ENCODE peak calls at places on chromosomes 16 and 17, in six cellular contexts. S, G, D, Q, Y and K are unnamed samples.

GRCh38 chr17:63431939-63432804 is 13.9 kb downstream of the CYB561 start:
- DNase-seq in S (peak), G (peak), D (no peak), Q (peak), Y (peak), K (peak)

GRCh38 chr16:85353839-85354622 is 241.8 kb upstream of the CIBAR2 start:
- DNase-seq in S (no peak), G (peak), D (no peak), Q (no peak), Y (no peak), K (no peak)

GRCh38 chr16:67155305-67156145 is 4.2 kb downstream of the TRADD start:
- DNase-seq in S (no peak), G (peak), D (peak), Q (peak), Y (peak), K (peak)

GRCh38 chr16:81581107-81581506 is 136.5 kb downstream of the CMIP start:
- DNase-seq in S (no peak), G (no peak), D (no peak), Q (no peak), Y (peak), K (no peak)

GRCh38 chr17:80285237-80285920 is 24.7 kb downstream of the RNF213 start:
- DNase-seq in S (no peak), G (no peak), D (no peak), Q (no peak), Y (no peak), K (no peak)

GRCh38 chr17:82740906-82741759 is 5.7 kb downstream of the FN3K start:
- DNase-seq in S (no peak), G (no peak), D (no peak), Q (peak), Y (peak), K (peak)

GRCh38 chr16:84689126-84689525 is 10.7 kb upstream of the USP10 start:
- DNase-seq in S (peak), G (no peak), D (peak), Q (peak), Y (peak), K (peak)

GRCh38 chr16:71781741-71782140 is 26.9 kb downstream of the AP1G1 start:
- DNase-seq in S (no peak), G (no peak), D (peak), Q (peak), Y (peak), K (peak)

GRCh38 chr16:4064950-4065352 is 51.3 kb downstream of the ADCY9 start:
- DNase-seq in S (no peak), G (no peak), D (no peak), Q (no peak), Y (no peak), K (no peak)

GRCh38 chr17:36600936-36601302 is 464 bp upstream of the MRM1 start:
- DNase-seq in S (no peak), G (no peak), D (no peak), Q (no peak), Y (no peak), K (no peak)

GRCh38 chr16:28845173-28846079 is 722 bp downstream of the TUFM start:
- DNase-seq in S (no peak), G (no peak), D (peak), Q (peak), Y (peak), K (no peak)

GRCh38 chr16:47849736-47850135 is 306.1 kb downstream of the ABCC12 start:
- DNase-seq in S (no peak), G (no peak), D (no peak), Q (no peak), Y (no peak), K (no peak)

GRCh38 chr17:27481327-27481726 is 25.1 kb downstream of the KSR1 start:
- DNase-seq in S (no peak), G (peak), D (no peak), Q (no peak), Y (no peak), K (no peak)

GRCh38 chr17:58302919-58303551 is 22.3 kb upstream of the MPO start:
- DNase-seq in S (no peak), G (peak), D (no peak), Q (no peak), Y (no peak), K (no peak)

GRCh38 chr17:4733073-4733531 is 1.9 kb downstream of the MED11 start:
- DNase-seq in S (no peak), G (no peak), D (no peak), Q (no peak), Y (no peak), K (no peak)

DNA sequence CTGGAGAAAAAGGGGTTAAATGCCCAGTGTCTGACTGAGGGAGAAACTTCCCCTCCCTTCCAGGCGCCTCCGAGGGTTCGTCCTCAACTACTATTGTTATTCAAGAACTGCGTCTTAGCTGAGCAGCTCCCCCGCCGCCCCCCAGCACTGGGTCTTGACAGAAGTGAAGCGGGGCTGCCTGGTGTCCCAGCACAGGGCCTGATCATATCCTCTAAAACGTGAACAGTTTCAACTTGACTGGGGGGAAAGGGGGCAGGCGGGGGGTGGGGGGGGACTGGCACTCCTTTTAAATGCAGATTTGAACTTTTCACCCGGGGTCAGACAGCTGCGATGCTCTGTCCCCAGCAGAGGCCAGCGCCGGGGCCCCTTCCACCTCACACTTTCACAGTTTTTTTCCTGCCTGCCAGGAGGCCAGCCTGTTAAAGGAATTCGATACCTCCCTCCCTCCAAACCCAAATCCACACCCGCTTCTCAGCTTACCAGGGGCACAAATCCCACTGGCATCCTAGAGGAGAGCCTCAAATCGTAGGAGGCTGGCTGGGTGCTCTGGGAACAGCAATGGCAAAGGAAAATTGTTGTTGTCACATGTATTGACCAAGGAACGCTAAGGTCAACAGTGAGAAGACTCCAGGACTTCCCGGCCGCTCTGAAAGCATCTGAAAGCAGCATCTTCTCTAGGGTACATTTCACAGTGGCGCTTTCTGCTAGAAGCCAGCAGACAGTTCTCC is 14.5 kb downstream of the ZFHX3 start:
- DNase-seq in S (no peak), G (no peak), D (no peak), Q (no peak), Y (no peak), K (no peak)
- TF ChIP-seq CTCF in S (no peak), G (no peak), D (no peak), Q (no peak), Y (no peak), K (no peak)

GRCh38 chr17:73168667-73169066 is 3.9 kb downstream of the SSTR2 start:
- DNase-seq in S (no peak), G (no peak), D (no peak), Q (no peak), Y (no peak), K (no peak)

GRCh38 chr17:73165616-73166404 is 1.0 kb downstream of the SSTR2 start:
- DNase-seq in S (no peak), G (no peak), D (no peak), Q (peak), Y (no peak), K (peak)

GRCh38 chr17:73170324-73170723 is 5.5 kb downstream of the SSTR2 start:
- DNase-seq in S (no peak), G (no peak), D (no peak), Q (no peak), Y (no peak), K (no peak)

GRCh38 chr17:73163043-73163442 is 1.8 kb upstream of the SSTR2 start:
- DNase-seq in S (no peak), G (no peak), D (no peak), Q (no peak), Y (no peak), K (no peak)

DNA sequence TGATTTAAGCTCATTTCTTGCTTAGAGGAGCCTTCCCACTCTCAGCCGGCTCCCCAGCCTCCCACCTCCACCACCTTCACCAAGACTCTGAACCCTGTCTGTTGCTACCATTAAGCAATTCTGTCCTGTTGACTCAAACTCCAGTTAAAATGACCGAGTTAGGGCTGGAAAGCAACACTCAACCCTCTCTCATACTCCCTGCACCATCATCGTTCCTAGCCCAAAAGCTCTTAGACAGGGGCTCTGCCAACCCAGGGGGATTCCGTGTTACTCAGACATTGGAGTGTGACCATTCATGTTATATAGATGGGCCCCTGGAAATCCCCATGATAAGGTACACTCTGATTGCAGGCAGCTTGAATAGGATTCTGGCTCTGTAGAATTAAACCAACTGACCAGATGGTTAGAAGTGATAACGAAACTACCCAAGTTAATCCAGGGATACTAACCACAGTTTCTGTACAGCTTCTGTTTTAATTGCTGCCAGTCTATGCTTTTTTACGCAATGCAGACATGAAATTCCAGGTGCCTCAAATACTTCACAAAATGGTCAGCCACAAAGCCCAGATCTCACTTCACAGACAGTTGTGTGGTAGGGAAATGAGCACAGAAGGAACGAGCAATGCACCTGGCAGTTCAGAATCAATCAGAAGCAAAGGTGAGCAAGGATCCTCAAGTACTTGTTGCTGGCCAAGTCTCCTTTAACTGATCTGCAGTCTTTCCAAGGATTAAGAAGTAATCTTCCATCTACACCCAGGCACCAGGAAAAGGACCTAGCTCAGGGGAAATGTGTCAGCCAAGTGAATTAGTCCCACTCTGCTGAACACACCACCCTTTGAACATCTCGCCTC is 2.1 kb downstream of the SSTR2 start:
- DNase-seq in S (no peak), G (no peak), D (no peak), Q (peak), Y (no peak), K (peak)
- H3K4me3 ChIP-seq in S (peak), G (peak), D (no peak), Q (peak), Y (no peak), K (peak)

GRCh38 chr16:2284001-2284770 is 16.3 kb upstream of the RNPS1 start:
- DNase-seq in S (no peak), G (peak), D (no peak), Q (no peak), Y (no peak), K (no peak)
- TF ChIP-seq CTCF in S (no peak), G (no peak), D (no peak), Q (no peak), Y (no peak), K (no peak)

GRCh38 chr16:87343753-87344050 is 26.5 kb upstream of the C16orf95 start:
- DNase-seq in S (no peak), G (no peak), D (no peak), Q (no peak), Y (no peak), K (no peak)
- H3K4me3 ChIP-seq in S (no peak), G (no peak), D (no peak), Q (no peak), Y (no peak), K (no peak)

DNA sequence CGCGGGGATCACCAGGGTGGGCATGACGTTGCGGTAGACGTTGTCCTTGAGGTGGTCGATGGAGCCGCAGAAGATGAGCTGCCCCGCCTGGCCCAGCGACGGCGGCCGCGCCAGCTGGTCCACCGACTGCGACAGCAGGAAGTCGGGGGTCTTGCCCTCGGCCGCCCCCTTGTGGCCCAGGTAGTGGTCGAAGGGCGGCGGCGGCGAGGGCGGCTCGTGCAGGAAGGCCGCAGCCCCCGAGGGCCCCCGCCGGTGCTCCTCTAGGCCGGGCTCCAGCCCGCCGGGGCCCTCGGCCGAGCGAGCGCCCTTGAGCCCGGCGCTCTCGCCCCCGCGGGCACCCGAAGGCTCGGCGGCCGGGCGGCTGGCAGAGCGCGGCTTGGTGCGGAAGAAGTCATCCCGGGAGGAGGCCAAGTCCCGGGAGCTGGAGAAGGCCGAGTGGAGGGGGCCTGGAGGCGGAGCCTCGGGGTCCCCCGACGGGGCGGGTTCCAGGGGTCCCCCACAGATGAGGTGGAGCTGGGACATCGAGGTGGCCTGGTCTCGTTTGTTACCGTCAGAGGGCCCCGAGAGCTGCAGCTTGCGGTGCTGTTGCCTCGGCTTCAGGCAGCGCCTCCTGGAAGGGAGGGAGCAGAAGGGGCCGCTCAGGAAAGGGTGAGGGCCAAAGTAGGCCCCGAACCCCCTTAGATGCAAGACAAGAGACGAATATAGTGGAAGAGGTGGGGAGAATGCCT is 8.9 kb downstream of the FAM171A2 start:
- DNase-seq in S (no peak), G (peak), D (no peak), Q (peak), Y (no peak), K (no peak)
- TF ChIP-seq CTCF in S (no peak), G (peak), D (peak), Q (no peak), Y (peak), K (peak)

DNA sequence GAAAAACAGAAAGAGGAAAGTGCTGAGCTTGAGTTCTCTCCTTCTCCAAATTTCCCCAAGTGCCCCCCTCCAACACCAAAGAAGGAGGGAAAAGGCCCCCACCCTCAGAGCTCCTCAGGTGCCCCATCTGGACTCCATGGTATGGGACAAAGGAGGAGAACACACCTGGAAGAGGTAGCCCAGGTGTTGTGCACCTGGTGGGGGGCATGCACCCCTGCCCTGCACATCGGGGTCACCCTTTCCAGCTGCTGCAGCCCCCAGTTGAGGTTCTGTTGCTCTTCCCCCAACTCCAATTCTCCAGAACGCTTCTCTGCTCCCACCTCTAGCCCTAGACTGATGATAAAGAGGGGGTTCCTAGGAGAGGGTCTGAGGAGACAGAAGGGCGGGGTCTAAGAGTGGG is 3.0 kb upstream of the COL1A1 start:
- DNase-seq in S (no peak), G (no peak), D (no peak), Q (no peak), Y (no peak), K (no peak)
- H3K4me3 ChIP-seq in S (peak), G (no peak), D (no peak), Q (peak), Y (no peak), K (peak)

GRCh38 chr17:28854457-28855382 is at the start of gene ERAL1:
- DNase-seq in S (peak), G (peak), D (peak), Q (peak), Y (peak), K (peak)

GRCh38 chr17:28843810-28844137 is 1.2 kb upstream of the FAM222B start:
- DNase-seq in S (no peak), G (no peak), D (no peak), Q (no peak), Y (no peak), K (no peak)

GRCh38 chr17:28846231-28846630 is 3.6 kb upstream of the FAM222B start:
- DNase-seq in S (no peak), G (no peak), D (no peak), Q (no peak), Y (no peak), K (no peak)

GRCh38 chr17:28853295-28853694 is 1.5 kb upstream of the ERAL1 start:
- DNase-seq in S (no peak), G (no peak), D (no peak), Q (no peak), Y (no peak), K (no peak)

GRCh38 chr17:28849281-28849680 is 5.5 kb upstream of the ERAL1 start:
- DNase-seq in S (no peak), G (no peak), D (no peak), Q (peak), Y (no peak), K (peak)
- TF ChIP-seq CTCF in S (peak), G (no peak), D (no peak), Q (no peak), Y (no peak), K (peak)

GRCh38 chr17:19773534-19773933 is 25.4 kb upstream of the ALDH3A1 start:
- DNase-seq in S (no peak), G (no peak), D (no peak), Q (no peak), Y (no peak), K (no peak)

GRCh38 chr17:19769946-19770652 is 22.0 kb upstream of the ALDH3A1 start:
- DNase-seq in S (peak), G (no peak), D (no peak), Q (peak), Y (peak), K (peak)

GRCh38 chr17:19768046-19768782 is 20.1 kb upstream of the ALDH3A1 start:
- DNase-seq in S (no peak), G (no peak), D (no peak), Q (no peak), Y (no peak), K (no peak)

GRCh38 chr17:19770985-19771710 is 23.1 kb upstream of the ALDH3A1 start:
- DNase-seq in S (no peak), G (no peak), D (no peak), Q (no peak), Y (no peak), K (no peak)

GRCh38 chr17:19771971-19772630 is 24.0 kb upstream of the ALDH3A1 start:
- DNase-seq in S (no peak), G (no peak), D (no peak), Q (no peak), Y (no peak), K (no peak)
- H3K4me3 ChIP-seq in S (no peak), G (no peak), D (no peak), Q (no peak), Y (no peak), K (no peak)

GRCh38 chr17:74309902-74310301 is 16.1 kb upstream of the KIF19 start:
- DNase-seq in S (no peak), G (no peak), D (no peak), Q (no peak), Y (no peak), K (no peak)

GRCh38 chr17:74303300-74303699 is 22.7 kb upstream of the KIF19 start:
- DNase-seq in S (no peak), G (no peak), D (no peak), Q (no peak), Y (no peak), K (no peak)

GRCh38 chr17:74307984-74308773 is 17.8 kb upstream of the KIF19 start:
- DNase-seq in S (no peak), G (no peak), D (no peak), Q (no peak), Y (no peak), K (peak)

GRCh38 chr17:74305865-74306654 is 20.0 kb upstream of the KIF19 start:
- DNase-seq in S (no peak), G (no peak), D (no peak), Q (no peak), Y (no peak), K (no peak)
- TF ChIP-seq CTCF in S (no peak), G (no peak), D (no peak), Q (no peak), Y (no peak), K (no peak)